ENCODE peak calls at places on chromosomes 11 and 22, in six cellular contexts. F is CD8-positive, alpha-beta T cell; L is cardiac muscle cell; J is left ventricle myocardium inferior; H is RWPE2; M is thoracic aorta. R is an unnamed sample. For H3K4me1, the result is how much of the 10 kb centered on the place peaks cover.

GRCh38 chr22:20080445-20080775 is 369 bp downstream of the DGCR8 start:
- DNase-seq in F (peak), L (peak), J (peak), H (no peak), M (peak), R (peak)

GRCh38 chr11:87035976-87036583 is 1.7 kb upstream of the TMEM135 start:
- DNase-seq in F (no peak), L (no peak), J (no peak), H (no peak), M (no peak), R (no peak)

GRCh38 chr11:3808846-3809623 is 675 bp downstream of the PGAP2 start:
- DNase-seq in F (no peak), L (peak), J (no peak), H (no peak), M (no peak), R (no peak)

GRCh38 chr11:17179972-17180371 is 27.8 kb downstream of the PIK3C2A start:
- DNase-seq in F (no peak), L (no peak), J (no peak), H (no peak), M (no peak), R (no peak)

GRCh38 chr11:110173775-110174644 is 80.8 kb downstream of the ZC3H12C start:
- DNase-seq in F (peak), L (peak), J (peak), H (no peak), M (no peak), R (peak)

GRCh38 chr11:61650781-61651571 is 29.2 kb upstream of the DAGLA start:
- DNase-seq in F (no peak), L (peak), J (no peak), H (no peak), M (no peak), R (peak)

GRCh38 chr11:91921974-91922373 is 302.6 kb upstream of the FAT3 start:
- DNase-seq in F (no peak), L (no peak), J (no peak), H (no peak), M (no peak), R (no peak)

GRCh38 chr22:20777420-20778177 is 3.7 kb downstream of the SERPIND1 start:
- DNase-seq in F (no peak), L (peak), J (no peak), H (no peak), M (no peak), R (no peak)

GRCh38 chr22:40463017-40463631 is 92.7 kb downstream of the SGSM3 start:
- DNase-seq in F (peak), L (no peak), J (no peak), H (no peak), M (no peak), R (no peak)

GRCh38 chr22:38271101-38271500 is 1.7 kb downstream of the TMEM184B start:
- DNase-seq in F (no peak), L (no peak), J (no peak), H (no peak), M (no peak), R (no peak)

GRCh38 chr11:101478587-101479375 is 105.0 kb downstream of the TRPC6 start:
- DNase-seq in F (no peak), L (peak), J (no peak), H (no peak), M (no peak), R (no peak)

GRCh38 chr11:8533332-8533731 is 60.7 kb downstream of the STK33 start:
- DNase-seq in F (no peak), L (no peak), J (no peak), H (no peak), M (no peak), R (no peak)

GRCh38 chr11:92627615-92628201 is 341.7 kb upstream of the MTNR1B start:
- DNase-seq in F (no peak), L (no peak), J (no peak), H (no peak), M (no peak), R (no peak)

GRCh38 chr11:132453411-132453810 is 1078.9 kb downstream of the OPCML start:
- DNase-seq in F (no peak), L (no peak), J (no peak), H (no peak), M (no peak), R (no peak)

GRCh38 chr22:19974233-19974861 is 32.7 kb upstream of the TXNRD2 start:
- DNase-seq in F (no peak), L (peak), J (no peak), H (no peak), M (no peak), R (no peak)

GRCh38 chr22:30782613-30783012 is 87.9 kb downstream of the OSBP2 start:
- DNase-seq in F (no peak), L (no peak), J (no peak), H (no peak), M (no peak), R (no peak)

GRCh38 chr11:114154271-114155047 is 94.9 kb downstream of the ZBTB16 start:
- DNase-seq in F (no peak), L (no peak), J (no peak), H (no peak), M (no peak), R (peak)

GRCh38 chr11:93474122-93474521 is 69.1 kb downstream of the SMCO4 start:
- DNase-seq in F (no peak), L (peak), J (no peak), H (no peak), M (no peak), R (no peak)

GRCh38 chr22:27718186-27719032 is 83.1 kb downstream of the MN1 start:
- DNase-seq in F (no peak), L (peak), J (peak), H (peak), M (peak), R (peak)

GRCh38 chr11:101034076-101034475 is 95.5 kb downstream of the PGR start:
- DNase-seq in F (no peak), L (peak), J (peak), H (no peak), M (no peak), R (peak)

GRCh38 chr11:132122701-132123100 is 752.3 kb downstream of the NTM start:
- DNase-seq in F (no peak), L (no peak), J (no peak), H (no peak), M (no peak), R (no peak)

GRCh38 chr11:111871693-111872161 is 346 bp upstream of the ALG9 start:
- DNase-seq in F (no peak), L (no peak), J (no peak), H (no peak), M (no peak), R (no peak)

GRCh38 chr11:45993438-45994064 is 71.1 kb downstream of the LARGE2 start:
- DNase-seq in F (no peak), L (no peak), J (peak), H (no peak), M (no peak), R (peak)

GRCh38 chr11:102936864-102937509 is 18.5 kb downstream of the MMP13 start:
- DNase-seq in F (no peak), L (no peak), J (no peak), H (no peak), M (no peak), R (no peak)
- H3K4me3 ChIP-seq in F (no peak), L (no peak), J (no peak), H (no peak), M (no peak), R (no peak)

GRCh38 chr22:23281406-23282088 is 101.2 kb downstream of the BCR start:
- DNase-seq in F (peak), L (peak), J (peak), H (peak), M (peak), R (peak)

GRCh38 chr22:23283591-23284503 is 103.5 kb downstream of the BCR start:
- DNase-seq in F (no peak), L (no peak), J (no peak), H (peak), M (no peak), R (no peak)

GRCh38 chr22:23282089-23282501 is 101.8 kb downstream of the BCR start:
- DNase-seq in F (no peak), L (no peak), J (peak), H (peak), M (peak), R (peak)

GRCh38 chr22:23282516-23282915 is 102.2 kb downstream of the BCR start:
- DNase-seq in F (no peak), L (no peak), J (no peak), H (peak), M (no peak), R (no peak)

DNA sequence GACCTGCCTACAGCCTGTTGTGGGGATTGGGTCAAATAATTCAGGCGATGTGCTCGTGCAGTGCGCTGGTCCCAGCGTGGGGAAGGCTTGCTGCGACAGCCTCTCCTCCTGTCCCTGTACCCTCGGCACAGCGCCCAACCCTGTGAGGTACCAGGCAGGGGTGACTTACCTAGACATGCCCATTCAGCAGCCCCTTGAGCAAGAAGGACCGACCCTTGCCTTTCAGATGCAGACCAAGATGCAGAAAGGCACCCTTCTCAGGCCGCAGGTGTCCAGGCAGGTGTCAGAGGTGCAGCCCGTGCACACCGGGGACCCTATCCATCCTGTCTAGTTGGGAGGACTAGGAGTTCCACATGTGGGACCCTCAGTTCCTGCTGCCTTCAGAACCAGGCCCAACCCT is 102.7 kb downstream of the BCR start:
- DNase-seq in F (no peak), L (no peak), J (no peak), H (peak), M (no peak), R (no peak)
- H3K4me1 ChIP-seq in F (under half), L (under half), J (under half), H (under half), M (half or more), R (under half)

GRCh38 chr22:42630901-42631602 is 9.3 kb downstream of the ATP5MGL start:
- DNase-seq in F (no peak), L (no peak), J (no peak), H (no peak), M (no peak), R (no peak)

GRCh38 chr22:42633013-42633412 is 7.4 kb downstream of the ATP5MGL start:
- DNase-seq in F (no peak), L (no peak), J (no peak), H (no peak), M (no peak), R (no peak)

GRCh38 chr22:42635531-42635930 is 4.9 kb downstream of the ATP5MGL start:
- DNase-seq in F (no peak), L (no peak), J (peak), H (peak), M (peak), R (peak)

GRCh38 chr22:42630211-42630610 is 10.2 kb downstream of the ATP5MGL start:
- DNase-seq in F (no peak), L (no peak), J (no peak), H (no peak), M (no peak), R (no peak)

DNA sequence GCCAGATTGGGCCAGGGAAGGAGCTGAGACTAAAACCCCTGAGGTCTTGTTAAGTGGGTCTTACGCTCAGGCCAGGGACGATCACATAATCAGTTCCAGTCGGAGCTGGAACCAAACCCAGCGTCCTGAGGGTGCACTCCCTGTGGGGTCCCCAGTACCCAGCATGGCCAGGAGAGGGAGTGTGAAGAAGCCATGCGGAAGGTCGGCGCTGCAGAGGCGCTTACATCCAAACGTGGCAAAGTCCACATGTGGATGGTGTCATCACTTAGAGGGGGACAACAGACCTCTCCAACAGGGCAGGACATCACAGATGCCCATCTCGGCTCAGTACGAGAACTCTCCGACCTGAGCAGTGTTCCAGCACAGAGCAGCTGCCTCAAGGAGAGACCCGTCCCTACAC is 8.3 kb downstream of the ATP5MGL start:
- DNase-seq in F (no peak), L (no peak), J (no peak), H (no peak), M (no peak), R (no peak)
- TF ChIP-seq CTCF in F (no peak), L (peak), J (peak), H (no peak), M (peak), R (peak)

DNA sequence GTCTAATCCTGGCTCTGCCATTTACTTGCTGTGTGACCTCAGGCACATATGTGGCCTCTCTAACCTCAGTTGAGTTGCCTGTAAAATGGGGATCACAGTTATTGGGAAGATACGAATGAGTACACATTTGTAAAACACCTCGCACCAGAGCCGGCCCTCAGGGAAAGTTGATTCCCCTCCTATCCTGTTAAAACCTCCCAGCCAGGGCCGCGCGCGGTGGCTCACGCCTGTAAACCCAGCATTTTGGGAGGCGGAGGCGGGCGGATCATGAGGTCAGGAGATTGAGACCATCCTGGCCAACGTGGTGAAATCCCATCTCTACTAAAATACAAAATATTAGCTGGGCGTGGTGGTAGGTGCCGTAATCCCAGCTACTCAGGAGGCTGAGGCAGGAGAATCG is 7.8 kb upstream of the MYBPC3 start:
- DNase-seq in F (no peak), L (no peak), J (no peak), H (no peak), M (no peak), R (no peak)
- H3K4me3 ChIP-seq in F (no peak), L (no peak), J (no peak), H (no peak), M (no peak), R (no peak)

GRCh38 chr11:64870893-64871849 is 7.2 kb downstream of the EHD1 start:
- DNase-seq in F (no peak), L (no peak), J (no peak), H (no peak), M (no peak), R (no peak)
- H3K4me1 ChIP-seq in F (half or more), L (half or more), J (half or more), H (under half), M (half or more), R (half or more)

DNA sequence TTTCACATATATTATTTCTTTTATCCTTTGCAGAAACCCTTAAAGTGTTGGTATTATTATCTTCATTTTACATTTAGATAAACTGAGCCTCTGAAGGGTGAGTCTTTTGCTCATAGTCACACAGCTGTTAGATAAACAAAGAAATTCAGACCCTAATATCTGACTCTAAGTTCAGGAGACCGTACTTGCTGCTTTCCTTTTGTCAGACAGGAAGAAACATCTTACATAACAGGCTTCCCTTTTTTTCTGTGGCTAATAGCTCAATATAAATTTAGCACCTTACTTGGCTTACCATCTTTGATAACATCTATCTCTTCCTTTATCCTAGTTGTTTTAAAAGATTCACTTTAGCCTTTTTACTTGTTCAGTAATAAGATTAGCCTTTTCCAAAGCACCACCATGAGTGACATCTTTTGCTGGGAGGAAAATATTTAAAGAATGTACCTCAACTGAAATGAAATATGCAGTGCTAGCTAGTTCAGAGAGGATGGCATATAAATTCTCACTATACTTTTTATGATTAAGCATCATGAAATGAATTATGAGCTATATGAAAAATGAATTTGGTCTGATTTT is 128.6 kb downstream of the WNT11 start:
- DNase-seq in F (no peak), L (no peak), J (no peak), H (no peak), M (no peak), R (no peak)
- TF ChIP-seq CTCF in F (no peak), L (no peak), J (no peak), H (no peak), M (no peak), R (no peak)

GRCh38 chr11:96242191-96242845 is 100.7 kb downstream of the MAML2 start:
- DNase-seq in F (no peak), L (no peak), J (no peak), H (no peak), M (no peak), R (no peak)

GRCh38 chr11:96241351-96241841 is 101.6 kb downstream of the MAML2 start:
- DNase-seq in F (no peak), L (no peak), J (no peak), H (no peak), M (no peak), R (no peak)

GRCh38 chr11:96242971-96243647 is 99.9 kb downstream of the MAML2 start:
- DNase-seq in F (peak), L (peak), J (peak), H (peak), M (peak), R (peak)

DNA sequence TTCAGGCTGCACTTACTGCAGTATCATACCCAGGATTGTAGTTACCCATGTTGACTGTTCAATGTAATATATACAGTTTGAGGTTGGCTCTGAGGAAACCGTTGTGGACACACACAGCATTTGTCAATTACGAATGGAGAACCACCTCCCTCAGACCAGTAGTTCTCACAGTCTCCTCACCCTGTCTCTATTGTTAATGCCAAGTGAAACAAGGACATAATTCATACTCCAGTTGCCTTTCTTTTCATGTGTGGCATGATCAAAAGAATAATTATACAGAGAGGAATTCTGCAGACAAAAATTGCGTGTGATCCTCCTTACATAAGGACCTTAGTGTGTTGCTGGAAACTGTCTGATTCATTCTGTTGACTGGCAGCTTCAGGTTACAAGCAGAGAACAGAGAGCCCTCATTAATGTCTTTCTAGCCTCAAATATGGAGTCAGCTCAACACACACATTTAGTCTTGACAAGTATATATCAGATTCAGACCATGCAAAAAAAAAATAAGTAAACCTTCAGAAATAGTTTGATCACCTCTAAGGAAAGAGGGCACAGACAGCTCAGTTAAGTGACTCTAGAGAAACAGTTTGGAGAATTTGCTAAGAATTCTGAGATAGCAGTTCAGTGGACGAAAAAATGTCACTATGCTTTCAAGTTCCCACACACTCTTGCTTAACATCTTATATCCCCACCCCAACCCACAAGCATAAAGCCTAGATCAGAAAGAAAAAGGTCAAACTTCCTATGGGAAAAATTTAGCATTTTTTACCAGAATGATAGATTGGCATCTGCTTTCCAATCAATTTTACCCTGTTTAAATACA is 96.1 kb downstream of the MAML2 start:
- DNase-seq in F (no peak), L (no peak), J (no peak), H (no peak), M (no peak), R (no peak)
- H3K4me3 ChIP-seq in F (no peak), L (no peak), J (no peak), H (no peak), M (no peak), R (no peak)